ENCODE peak calls at places on chromosomes 6 and 20, in six cellular contexts. E is ovary, J is transverse colon, R is tibial nerve, C is upper lobe of left lung, K is A549. Z is an unnamed sample.

GRCh38 chr6:130434174-130434873 is 68.5 kb downstream of the TMEM200A start:
- DNase-seq in E (no peak), J (no peak), R (no peak), C (no peak), K (no peak), Z (no peak)

GRCh38 chr6:143283887-143284640 is 166.4 kb downstream of the ADAT2 start:
- DNase-seq in E (no peak), J (no peak), R (no peak), C (no peak), K (no peak), Z (no peak)

GRCh38 chr6:16551466-16551865 is 209.8 kb downstream of the ATXN1 start:
- DNase-seq in E (no peak), J (no peak), R (no peak), C (no peak), K (no peak), Z (no peak)

GRCh38 chr6:139146317-139146726 is 11.4 kb downstream of the HECA start:
- DNase-seq in E (no peak), J (no peak), R (no peak), C (no peak), K (no peak), Z (no peak)

GRCh38 chr6:162849269-162849668 is 121.5 kb downstream of the PACRG start:
- DNase-seq in E (no peak), J (no peak), R (no peak), C (no peak), K (no peak), Z (no peak)

GRCh38 chr20:57543754-57544153 is 17.2 kb upstream of the PCK1 start:
- DNase-seq in E (no peak), J (no peak), R (no peak), C (no peak), K (no peak), Z (no peak)

GRCh38 chr6:168636147-168636982 is 195.4 kb downstream of the SMOC2 start:
- DNase-seq in E (no peak), J (no peak), R (no peak), C (no peak), K (no peak), Z (no peak)

GRCh38 chr6:97535800-97536199 is 252.8 kb upstream of the MMS22L start:
- DNase-seq in E (no peak), J (no peak), R (no peak), C (no peak), K (no peak), Z (no peak)

GRCh38 chr6:15416932-15417509 is 171.2 kb downstream of the JARID2 start:
- DNase-seq in E (no peak), J (no peak), R (no peak), C (no peak), K (no peak), Z (no peak)

GRCh38 chr6:35810831-35811698 is 5.9 kb downstream of the LHFPL5 start:
- DNase-seq in E (no peak), J (no peak), R (no peak), C (no peak), K (peak; percentile 31), Z (no peak)

GRCh38 chr6:78578430-78578829 is 288.9 kb upstream of the IRAK1BP1 start:
- DNase-seq in E (no peak), J (no peak), R (no peak), C (no peak), K (no peak), Z (no peak)

GRCh38 chr6:123333000-123333756 is 303.6 kb downstream of the TRDN start:
- DNase-seq in E (no peak), J (no peak), R (no peak), C (no peak), K (no peak), Z (no peak)

DNA sequence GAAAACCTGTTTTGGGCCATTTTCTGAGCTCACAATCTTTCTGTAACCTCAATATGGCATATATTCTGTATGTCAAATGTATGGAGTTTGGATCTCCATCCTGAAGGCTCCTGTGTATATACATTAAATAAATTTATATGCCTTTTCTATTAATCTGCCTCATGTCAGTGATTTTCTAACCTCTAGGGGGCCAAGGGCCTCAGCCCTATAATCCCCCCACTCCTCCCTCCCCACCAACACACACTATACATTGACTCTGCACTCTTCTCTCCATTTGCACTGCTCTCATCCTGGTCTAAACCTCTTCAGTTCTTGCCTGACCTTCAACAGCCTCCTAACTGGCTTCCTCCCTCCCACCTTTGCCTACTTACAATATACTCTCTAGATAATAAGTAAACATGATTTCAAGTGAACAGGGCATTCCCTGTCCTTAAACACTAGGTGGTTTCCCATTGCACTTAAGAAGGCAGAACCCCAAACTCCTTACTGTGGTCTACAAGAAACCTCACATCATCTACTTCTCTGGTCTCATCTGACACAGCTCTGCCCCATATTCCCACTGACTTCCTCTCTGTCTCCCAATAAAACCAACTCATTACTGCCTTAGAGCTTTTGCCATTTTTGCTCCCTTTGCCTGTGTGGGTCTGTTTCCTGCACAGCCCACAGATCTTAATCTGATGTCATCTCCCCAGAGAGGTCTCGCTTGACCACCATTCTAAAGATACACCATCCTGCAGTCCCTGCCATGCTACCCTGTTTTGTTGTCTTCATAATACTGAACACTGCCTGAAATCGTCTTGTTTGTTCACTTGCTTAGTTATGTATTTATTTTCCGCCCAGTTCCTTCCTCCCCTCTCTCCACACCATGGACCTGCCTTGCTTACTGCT is 213.7 kb downstream of the SYNE1 start:
- DNase-seq in E (no peak), J (no peak), R (no peak), C (no peak), K (no peak), Z (no peak)
- TF ChIP-seq CTCF in E (no peak), J (no peak), R (no peak), C (no peak), K (no peak), Z (no peak)

GRCh38 chr6:32153835-32154513 is at the start of gene PPT2:
- DNase-seq in E (peak; percentile 96), J (peak; percentile 88), R (peak; percentile 84), C (peak; percentile 88), K (peak; percentile 45), Z (peak; percentile 82)
- TF ChIP-seq EP300 in E (peak; percentile 16), J (no peak), R (peak; percentile 87), C (no peak), K (no peak), Z (no peak)

GRCh38 chr6:157946865-157947532 is 34.7 kb upstream of the SYNJ2 start:
- DNase-seq in E (no peak), J (no peak), R (no peak), C (no peak), K (no peak), Z (no peak)
- TF ChIP-seq CTCF in E (no peak), J (peak; percentile 27), R (peak; percentile 43), C (peak; percentile 13), K (peak; percentile 20), Z (no peak)

DNA sequence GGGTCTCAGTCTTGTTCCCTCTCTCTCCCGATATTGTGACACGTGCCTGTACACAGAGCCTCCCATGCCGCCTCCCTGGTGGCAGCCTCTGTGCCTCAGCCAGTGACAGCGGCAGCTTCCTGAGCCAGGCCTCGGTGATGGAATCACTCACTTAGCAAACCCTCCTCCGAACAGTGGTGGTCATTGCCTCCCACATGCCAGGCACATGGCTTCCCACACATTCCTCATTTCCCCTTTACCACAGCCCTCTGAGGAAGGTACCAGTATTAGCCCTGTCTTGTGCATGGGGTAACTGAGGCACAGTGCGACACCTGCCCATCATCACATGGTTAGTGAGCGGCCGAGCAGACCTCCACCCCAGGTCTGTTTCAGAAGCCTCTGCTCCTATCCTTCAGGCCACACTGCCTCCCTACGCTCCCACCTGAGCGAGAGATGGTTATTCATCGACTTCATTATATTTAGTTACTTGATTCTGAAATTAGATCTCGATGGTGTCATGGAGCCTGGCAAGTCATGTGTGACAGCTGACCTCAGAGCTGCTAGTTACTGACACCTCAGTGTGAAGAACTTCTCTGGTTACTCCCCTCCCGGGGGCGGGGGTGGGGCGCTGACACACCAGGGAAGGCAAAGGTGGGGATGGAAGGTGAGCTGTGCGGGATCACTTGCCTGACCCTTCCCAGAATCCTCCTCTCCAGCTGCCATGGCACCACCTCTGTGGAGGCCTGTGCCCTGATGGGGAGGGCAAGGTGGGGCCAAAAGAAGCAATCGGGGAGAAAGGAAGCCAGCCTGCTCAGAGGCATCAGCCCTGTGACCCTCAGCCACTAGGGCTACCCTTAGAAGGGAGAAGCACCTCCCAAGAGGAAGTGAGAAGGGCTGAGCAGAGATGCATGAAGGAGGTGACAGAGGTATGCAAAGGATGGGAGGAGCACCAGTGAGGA is 17.9 kb downstream of the MDGA1 start:
- DNase-seq in E (no peak), J (no peak), R (no peak), C (peak; percentile 52), K (no peak), Z (no peak)
- TF ChIP-seq EP300 in E (no peak), J (no peak), R (no peak), C (no peak), K (no peak), Z (no peak)

GRCh38 chr6:166796610-166797009 is 159.7 kb downstream of the RNASET2 start:
- DNase-seq in E (no peak), J (no peak), R (no peak), C (no peak), K (no peak), Z (no peak)
- TF ChIP-seq CTCF in E (no peak), J (no peak), R (no peak), C (no peak), K (no peak), Z (no peak)